ENCODE peak calls at places on chromosome 17, in eight cellular contexts. One of them, this sample, is unnamed.
A peak's percentile ranks its signal among the peaks of the same experiment; 100 is the strongest.

GRCh38 chr17:77095461-77095860 is 45.3 kb upstream of the SEC14L1 start:
- DNase-seq in aorta: no peak
- DNase-seq in spleen: no peak
- DNase-seq in kidney: no peak
- DNase-seq in fibroblast of lung: no peak
- DNase-seq in PC-9: no peak
- DNase-seq in SK-N-SH: no peak
- DNase-seq in naive thymus-derived CD4-positive, alpha-beta T cell: no peak
- DNase-seq in this sample: no peak

GRCh38 chr17:10042589-10043244 is 137.6 kb upstream of the RCVRN start:
- DNase-seq in spleen: no peak
- DNase-seq in fibroblast of lung: no peak
- DNase-seq in SK-N-SH: no peak
- DNase-seq in kidney: no peak
- DNase-seq in naive thymus-derived CD4-positive, alpha-beta T cell: no peak
- DNase-seq in aorta: no peak
- DNase-seq in PC-9: no peak
- DNase-seq in this sample: no peak

GRCh38 chr17:42407289-42407836 is 15.7 kb downstream of the CAVIN1 start:
- DNase-seq in fibroblast of lung: peak; percentile 65
- DNase-seq in SK-N-SH: peak; percentile 86
- DNase-seq in PC-9: peak; percentile 65
- DNase-seq in spleen: peak; percentile 93
- DNase-seq in kidney: peak; percentile 93
- DNase-seq in aorta: peak; percentile 86
- DNase-seq in naive thymus-derived CD4-positive, alpha-beta T cell: no peak
- DNase-seq in this sample: peak; percentile 60

GRCh38 chr17:17132746-17133145 is 73.4 kb downstream of the PLD6 start:
- DNase-seq in spleen: no peak
- DNase-seq in aorta: no peak
- DNase-seq in PC-9: no peak
- DNase-seq in naive thymus-derived CD4-positive, alpha-beta T cell: no peak
- DNase-seq in fibroblast of lung: no peak
- DNase-seq in SK-N-SH: no peak
- DNase-seq in kidney: no peak
- DNase-seq in this sample: no peak

GRCh38 chr17:77422104-77422782 is 281.5 kb downstream of the SEC14L1 start:
- DNase-seq in naive thymus-derived CD4-positive, alpha-beta T cell: no peak
- DNase-seq in spleen: no peak
- DNase-seq in fibroblast of lung: no peak
- DNase-seq in kidney: peak; percentile 88
- DNase-seq in PC-9: peak; percentile 81
- DNase-seq in aorta: no peak
- DNase-seq in SK-N-SH: no peak
- DNase-seq in this sample: no peak

GRCh38 chr17:50787106-50787505 is 19.8 kb upstream of the ANKRD40CL start:
- DNase-seq in PC-9: no peak
- DNase-seq in spleen: no peak
- DNase-seq in fibroblast of lung: no peak
- DNase-seq in SK-N-SH: no peak
- DNase-seq in naive thymus-derived CD4-positive, alpha-beta T cell: no peak
- DNase-seq in aorta: no peak
- DNase-seq in kidney: no peak
- DNase-seq in this sample: peak; percentile 65

GRCh38 chr17:77681820-77682219 is 276.7 kb upstream of the TNRC6C start:
- DNase-seq in kidney: no peak
- DNase-seq in aorta: no peak
- DNase-seq in PC-9: no peak
- DNase-seq in naive thymus-derived CD4-positive, alpha-beta T cell: no peak
- DNase-seq in SK-N-SH: peak; percentile 73
- DNase-seq in fibroblast of lung: peak; percentile 8
- DNase-seq in spleen: no peak
- DNase-seq in this sample: peak; percentile 36

GRCh38 chr17:2416010-2416734 is 15.3 kb upstream of the MNT start:
- DNase-seq in naive thymus-derived CD4-positive, alpha-beta T cell: peak; percentile 74
- DNase-seq in spleen: peak; percentile 94
- DNase-seq in kidney: peak; percentile 92
- DNase-seq in SK-N-SH: peak; percentile 88
- DNase-seq in PC-9: peak; percentile 91
- DNase-seq in fibroblast of lung: peak; percentile 91
- DNase-seq in aorta: peak; percentile 90
- DNase-seq in this sample: peak; percentile 65

GRCh38 chr17:44904001-44904984 is 5.0 kb upstream of the EFTUD2 start:
- DNase-seq in kidney: no peak
- DNase-seq in spleen: no peak
- DNase-seq in SK-N-SH: no peak
- DNase-seq in naive thymus-derived CD4-positive, alpha-beta T cell: no peak
- DNase-seq in PC-9: no peak
- DNase-seq in fibroblast of lung: no peak
- DNase-seq in aorta: no peak
- DNase-seq in this sample: no peak

GRCh38 chr17:58338907-58339774 is 10.5 kb upstream of the TSPOAP1 start:
- DNase-seq in SK-N-SH: peak; percentile 79
- DNase-seq in naive thymus-derived CD4-positive, alpha-beta T cell: peak; percentile 24
- DNase-seq in fibroblast of lung: peak; percentile 70
- DNase-seq in kidney: peak; percentile 81
- DNase-seq in aorta: peak; percentile 79
- DNase-seq in spleen: peak; percentile 93
- DNase-seq in PC-9: no peak
- DNase-seq in this sample: peak; percentile 66

GRCh38 chr17:81365148-81365600 is 30.1 kb upstream of the BAHCC1 start:
- DNase-seq in spleen: peak; percentile 71
- DNase-seq in aorta: peak; percentile 74
- DNase-seq in SK-N-SH: no peak
- DNase-seq in PC-9: peak; percentile 85
- DNase-seq in fibroblast of lung: peak; percentile 76
- DNase-seq in naive thymus-derived CD4-positive, alpha-beta T cell: no peak
- DNase-seq in kidney: peak; percentile 84
- DNase-seq in this sample: no peak

GRCh38 chr17:8629371-8630226 is 926 bp downstream of the MYH10 start:
- DNase-seq in spleen: peak; percentile 77
- DNase-seq in aorta: peak; percentile 59
- DNase-seq in kidney: peak; percentile 88
- DNase-seq in fibroblast of lung: peak; percentile 31
- DNase-seq in SK-N-SH: peak; percentile 67
- DNase-seq in PC-9: no peak
- DNase-seq in naive thymus-derived CD4-positive, alpha-beta T cell: peak; percentile 14
- DNase-seq in this sample: peak; percentile 33

GRCh38 chr17:21218101-21218500 is 4.1 kb upstream of the TMEM11 start:
- DNase-seq in PC-9: no peak
- DNase-seq in fibroblast of lung: no peak
- DNase-seq in spleen: no peak
- DNase-seq in kidney: no peak
- DNase-seq in naive thymus-derived CD4-positive, alpha-beta T cell: no peak
- DNase-seq in aorta: no peak
- DNase-seq in SK-N-SH: peak; percentile 54
- DNase-seq in this sample: no peak

GRCh38 chr17:76968707-76969597 is 100.7 kb downstream of the MGAT5B start:
- DNase-seq in kidney: peak; percentile 82
- DNase-seq in spleen: peak; percentile 91
- DNase-seq in aorta: no peak
- DNase-seq in fibroblast of lung: no peak
- DNase-seq in naive thymus-derived CD4-positive, alpha-beta T cell: peak; percentile 21
- DNase-seq in PC-9: peak; percentile 69
- DNase-seq in SK-N-SH: peak; percentile 84
- DNase-seq in this sample: peak; percentile 29

GRCh38 chr17:5380491-5381135 is 38.8 kb downstream of the NUP88 start:
- DNase-seq in SK-N-SH: no peak
- DNase-seq in kidney: no peak
- DNase-seq in naive thymus-derived CD4-positive, alpha-beta T cell: no peak
- DNase-seq in aorta: no peak
- DNase-seq in spleen: no peak
- DNase-seq in PC-9: no peak
- DNase-seq in fibroblast of lung: peak; percentile 11
- DNase-seq in this sample: peak; percentile 3

DNA sequence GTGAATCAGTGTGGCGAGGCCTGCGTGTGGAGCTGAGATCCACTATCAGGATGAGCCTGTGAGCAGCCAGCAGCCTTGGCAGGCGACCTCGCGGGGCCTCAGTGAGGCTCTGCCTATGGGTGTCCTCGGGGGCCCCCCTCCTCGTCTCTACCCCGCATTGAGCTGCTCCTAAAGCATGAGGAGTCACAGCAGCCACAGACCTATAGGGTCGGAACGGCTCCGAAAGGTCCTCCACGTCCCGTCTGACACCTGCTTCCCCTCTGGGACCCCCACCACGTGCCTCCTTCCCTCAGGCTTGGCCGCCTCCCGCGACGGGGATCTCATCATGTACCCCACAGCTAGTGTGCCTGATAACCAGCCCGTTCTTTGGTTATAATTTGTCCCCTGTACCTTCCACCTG is 28.8 kb downstream of the GRIN2C start:
- DNase-seq in SK-N-SH: no peak
- DNase-seq in aorta: no peak
- DNase-seq in PC-9: no peak
- DNase-seq in naive thymus-derived CD4-positive, alpha-beta T cell: no peak
- DNase-seq in fibroblast of lung: no peak
- DNase-seq in spleen: no peak
- DNase-seq in kidney: no peak
- DNase-seq in this sample: no peak
- H3K9me3 ChIP-seq in SK-N-SH: no peaks in the 10 kb centered on the region
- H3K9me3 ChIP-seq in aorta: no peaks in the 10 kb centered on the region
- H3K9me3 ChIP-seq in PC-9: no peaks in the 10 kb centered on the region
- H3K9me3 ChIP-seq in naive thymus-derived CD4-positive, alpha-beta T cell: no peaks in the 10 kb centered on the region
- H3K9me3 ChIP-seq in fibroblast of lung: no peaks in the 10 kb centered on the region
- H3K9me3 ChIP-seq in spleen: no peaks in the 10 kb centered on the region
- H3K9me3 ChIP-seq in kidney: no peaks in the 10 kb centered on the region
- H3K9me3 ChIP-seq in this sample: no peaks in the 10 kb centered on the region

GRCh38 chr17:29036584-29036983 is 6.4 kb upstream of the PIPOX start:
- DNase-seq in naive thymus-derived CD4-positive, alpha-beta T cell: no peak
- DNase-seq in aorta: no peak
- DNase-seq in kidney: no peak
- DNase-seq in fibroblast of lung: no peak
- DNase-seq in PC-9: no peak
- DNase-seq in SK-N-SH: no peak
- DNase-seq in spleen: peak; percentile 11
- DNase-seq in this sample: no peak

GRCh38 chr17:29032067-29032551 is 10.8 kb upstream of the PIPOX start:
- DNase-seq in kidney: no peak
- DNase-seq in SK-N-SH: no peak
- DNase-seq in spleen: no peak
- DNase-seq in naive thymus-derived CD4-positive, alpha-beta T cell: no peak
- DNase-seq in aorta: no peak
- DNase-seq in fibroblast of lung: no peak
- DNase-seq in PC-9: no peak
- DNase-seq in this sample: no peak

GRCh38 chr17:29037739-29038465 is 5.0 kb upstream of the PIPOX start:
- DNase-seq in aorta: no peak
- DNase-seq in naive thymus-derived CD4-positive, alpha-beta T cell: no peak
- DNase-seq in kidney: no peak
- DNase-seq in SK-N-SH: peak; percentile 69
- DNase-seq in spleen: peak; percentile 30
- DNase-seq in PC-9: no peak
- DNase-seq in fibroblast of lung: no peak
- DNase-seq in this sample: no peak

GRCh38 chr17:29032798-29033197 is 10.1 kb upstream of the PIPOX start:
- DNase-seq in SK-N-SH: no peak
- DNase-seq in PC-9: no peak
- DNase-seq in aorta: no peak
- DNase-seq in spleen: no peak
- DNase-seq in kidney: no peak
- DNase-seq in fibroblast of lung: no peak
- DNase-seq in naive thymus-derived CD4-positive, alpha-beta T cell: no peak
- DNase-seq in this sample: peak; percentile 56

GRCh38 chr17:29034510-29034909 is 8.4 kb upstream of the PIPOX start:
- DNase-seq in kidney: no peak
- DNase-seq in SK-N-SH: no peak
- DNase-seq in spleen: no peak
- DNase-seq in aorta: no peak
- DNase-seq in naive thymus-derived CD4-positive, alpha-beta T cell: no peak
- DNase-seq in PC-9: no peak
- DNase-seq in fibroblast of lung: no peak
- DNase-seq in this sample: no peak
- H3K9me3 ChIP-seq in kidney: peaks cover 5% of the 10 kb centered on the region
- H3K9me3 ChIP-seq in SK-N-SH: peaks cover 10% of the 10 kb centered on the region
- H3K9me3 ChIP-seq in spleen: no peaks in the 10 kb centered on the region
- H3K9me3 ChIP-seq in aorta: peaks cover 11% of the 10 kb centered on the region
- H3K9me3 ChIP-seq in naive thymus-derived CD4-positive, alpha-beta T cell: no peaks in the 10 kb centered on the region
- H3K9me3 ChIP-seq in PC-9: peaks cover 10% of the 10 kb centered on the region
- H3K9me3 ChIP-seq in fibroblast of lung: no peaks in the 10 kb centered on the region
- H3K9me3 ChIP-seq in this sample: peaks cover 21% of the 10 kb centered on the region

DNA sequence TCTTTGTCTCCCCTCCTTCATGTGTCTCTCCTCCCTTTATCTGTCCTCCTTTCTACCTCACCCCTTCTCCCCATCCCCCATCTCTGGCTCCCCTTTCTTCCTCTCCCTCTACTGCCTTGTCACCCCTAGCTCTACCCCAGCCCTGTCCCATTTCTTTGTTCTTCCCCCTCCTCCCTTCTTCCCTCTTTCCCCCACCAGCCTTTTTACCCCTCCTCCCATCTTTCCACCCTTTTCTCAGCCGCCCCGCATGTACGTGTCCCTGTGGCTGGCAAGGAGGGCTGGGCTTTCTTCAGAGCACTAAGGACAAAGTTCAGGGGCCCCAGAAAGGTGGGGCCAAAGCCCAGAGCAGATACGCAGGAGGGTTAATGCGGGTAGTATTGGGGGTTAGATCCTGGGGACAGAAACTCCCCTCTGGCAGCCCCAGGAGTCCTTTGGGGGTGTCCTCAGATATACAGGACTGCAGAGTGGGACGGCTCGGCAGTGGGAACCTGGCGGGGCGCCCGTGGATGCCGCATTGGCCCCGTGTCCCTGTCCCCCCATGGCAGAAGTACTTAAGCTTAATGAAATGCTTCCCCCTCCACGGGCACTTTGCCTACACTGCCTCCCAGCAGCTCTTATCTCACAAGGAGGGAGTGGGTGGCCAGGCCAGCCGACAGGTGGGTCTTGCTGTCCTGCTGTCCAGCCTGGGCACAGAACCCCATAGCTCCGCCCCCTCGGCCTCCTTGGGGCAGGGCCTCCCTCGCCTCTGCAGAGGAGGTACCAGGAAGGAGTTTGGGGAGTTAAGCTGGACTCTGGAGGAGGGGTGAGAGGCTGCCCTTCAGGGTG is 8.3 kb downstream of the THRA start:
- DNase-seq in aorta: peak; percentile 81
- DNase-seq in naive thymus-derived CD4-positive, alpha-beta T cell: no peak
- DNase-seq in kidney: peak; percentile 94
- DNase-seq in SK-N-SH: no peak
- DNase-seq in PC-9: peak; percentile 29
- DNase-seq in fibroblast of lung: no peak
- DNase-seq in spleen: peak; percentile 87
- DNase-seq in this sample: peak; percentile 57
- H3K9me3 ChIP-seq in aorta: no peaks in the 10 kb centered on the region
- H3K9me3 ChIP-seq in naive thymus-derived CD4-positive, alpha-beta T cell: no peaks in the 10 kb centered on the region
- H3K9me3 ChIP-seq in kidney: no peaks in the 10 kb centered on the region
- H3K9me3 ChIP-seq in SK-N-SH: no peaks in the 10 kb centered on the region
- H3K9me3 ChIP-seq in PC-9: no peaks in the 10 kb centered on the region
- H3K9me3 ChIP-seq in fibroblast of lung: no peaks in the 10 kb centered on the region
- H3K9me3 ChIP-seq in spleen: no peaks in the 10 kb centered on the region
- H3K9me3 ChIP-seq in this sample: no peaks in the 10 kb centered on the region

DNA sequence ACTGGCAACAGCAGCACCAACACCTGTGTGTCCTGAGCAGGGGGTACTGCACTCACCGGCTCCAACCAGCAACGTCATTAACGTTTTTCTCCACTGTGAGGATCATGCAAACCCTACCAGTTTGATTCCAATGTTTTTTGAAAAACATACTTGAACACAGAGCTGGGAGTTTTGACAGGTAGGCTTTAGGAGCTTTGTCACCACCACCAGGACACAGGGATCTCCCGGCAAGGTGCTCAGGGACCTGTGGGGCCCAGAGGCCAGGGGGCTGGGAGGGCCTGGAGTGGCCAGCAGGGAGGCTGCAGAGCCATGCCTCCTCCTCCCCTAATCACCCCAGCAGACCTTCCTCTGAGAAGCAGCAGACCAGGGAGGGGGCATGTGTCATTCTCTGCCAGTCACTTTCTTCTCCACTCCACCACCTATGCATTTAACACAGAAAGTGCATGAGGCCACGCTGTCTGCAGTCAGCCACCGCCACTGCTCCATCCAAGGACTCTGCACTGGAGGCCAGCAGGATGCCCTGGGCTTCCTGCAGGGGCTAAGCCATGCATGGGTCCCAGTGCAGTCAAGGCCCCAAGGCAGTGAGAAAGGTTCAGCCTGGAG is 768.2 kb downstream of the KCNJ18 start:
- DNase-seq in kidney: no peak
- DNase-seq in PC-9: no peak
- DNase-seq in spleen: no peak
- DNase-seq in fibroblast of lung: no peak
- DNase-seq in aorta: no peak
- DNase-seq in SK-N-SH: no peak
- DNase-seq in naive thymus-derived CD4-positive, alpha-beta T cell: no peak
- DNase-seq in this sample: no peak
- H3K9me3 ChIP-seq in kidney: no peaks in the 10 kb centered on the region
- H3K9me3 ChIP-seq in PC-9: no peaks in the 10 kb centered on the region
- H3K9me3 ChIP-seq in spleen: no peaks in the 10 kb centered on the region
- H3K9me3 ChIP-seq in fibroblast of lung: no peaks in the 10 kb centered on the region
- H3K9me3 ChIP-seq in aorta: no peaks in the 10 kb centered on the region
- H3K9me3 ChIP-seq in SK-N-SH: no peaks in the 10 kb centered on the region
- H3K9me3 ChIP-seq in naive thymus-derived CD4-positive, alpha-beta T cell: no peaks in the 10 kb centered on the region
- H3K9me3 ChIP-seq in this sample: no peaks in the 10 kb centered on the region